ENCODE peak calls at places on chromosome 2, in nine cellular contexts. Y is M059J, F is AG04450, D is Daoy, X is SW480, S is NCI-H774, U is NCI-H226, M is cardiac muscle cell, A is astrocyte. P is an unnamed sample.

GRCh38 chr2:220469201-220469600 is 841.8 kb downstream of the SLC4A3 start:
- DNase-seq in F (peak; percentile 36), D (peak; percentile 5), U (no peak), A (peak; percentile 60), Y (peak; percentile 88), S (peak; percentile 39), X (no peak), M (peak; percentile 34), P (no peak)

GRCh38 chr2:86519349-86519748 is 43.9 kb downstream of the CHMP3 start:
- DNase-seq in Y (no peak), U (no peak), M (no peak), S (no peak), X (no peak), D (no peak), F (no peak), A (no peak), P (no peak)

GRCh38 chr2:201084863-201085262 is 13.1 kb downstream of the NDUFB3 start:
- DNase-seq in M (no peak), A (no peak), Y (no peak), X (no peak), S (no peak), F (no peak), U (no peak), D (no peak), P (no peak)

GRCh38 chr2:85353876-85354285 is 447 bp downstream of the RETSAT start:
- DNase-seq in S (no peak), F (no peak), M (peak; percentile 37), A (peak; percentile 7), D (peak; percentile 28), Y (peak; percentile 47), X (peak; percentile 58), U (peak; percentile 51), P (no peak)

GRCh38 chr2:212547716-212548458 is 9.3 kb upstream of the ERBB4 start:
- DNase-seq in F (no peak), D (no peak), M (no peak), X (no peak), A (no peak), U (no peak), S (no peak), Y (no peak), P (no peak)

GRCh38 chr2:73291461-73292315 is 1.7 kb downstream of the EGR4 start:
- DNase-seq in A (no peak), U (no peak), M (no peak), F (no peak), D (no peak), X (no peak), S (no peak), Y (no peak), P (no peak)

GRCh38 chr2:65198737-65199136 is 28.9 kb upstream of the ACTR2 start:
- DNase-seq in A (peak; percentile 10), X (no peak), Y (peak; percentile 9), U (no peak), S (no peak), F (no peak), D (no peak), M (no peak), P (no peak)

GRCh38 chr2:43839776-43840564 is 1.2 kb downstream of the ABCG8 start:
- DNase-seq in Y (no peak), D (no peak), X (no peak), A (no peak), S (no peak), U (no peak), F (no peak), M (no peak), P (no peak)

GRCh38 chr2:172976816-172977215 is 98.8 kb upstream of the MAP3K20 start:
- DNase-seq in S (no peak), F (no peak), D (no peak), X (no peak), M (no peak), U (no peak), A (no peak), Y (no peak), P (no peak)

GRCh38 chr2:23824777-23825212 is 102.1 kb downstream of the ATAD2B start:
- DNase-seq in Y (peak; percentile 53), X (peak; percentile 61), M (peak; percentile 74), F (no peak), U (peak; percentile 30), S (peak; percentile 16), D (peak; percentile 27), A (peak; percentile 15), P (no peak)

GRCh38 chr2:177530513-177531039 is 138.0 kb downstream of the AGPS start:
- DNase-seq in S (no peak), F (no peak), A (peak; percentile 52), M (no peak), X (no peak), U (no peak), D (no peak), Y (no peak), P (no peak)

GRCh38 chr2:98637401-98638144 is 29.2 kb downstream of the UNC50 start:
- DNase-seq in Y (no peak), A (no peak), M (no peak), U (no peak), S (no peak), D (no peak), F (no peak), X (no peak), P (no peak)

GRCh38 chr2:53949457-53949856 is 21.3 kb downstream of the PSME4 start:
- DNase-seq in D (no peak), X (no peak), F (no peak), S (no peak), A (no peak), Y (no peak), M (no peak), U (no peak), P (no peak)

GRCh38 chr2:138780908-138781307 is 718 bp upstream of the NXPH2 start:
- DNase-seq in S (no peak), M (no peak), F (no peak), U (no peak), X (no peak), D (no peak), Y (no peak), A (no peak), P (no peak)

GRCh38 chr2:166593403-166593802 is 99.4 kb upstream of the SCN7A start:
- DNase-seq in X (no peak), S (no peak), D (no peak), Y (peak; percentile 39), U (peak; percentile 93), F (peak; percentile 59), M (peak; percentile 53), A (peak; percentile 94), P (no peak)

GRCh38 chr2:222355860-222356259 is 57.1 kb upstream of the PAX3 start:
- DNase-seq in D (no peak), S (no peak), U (no peak), M (no peak), Y (no peak), F (no peak), X (no peak), A (peak; percentile 37), P (no peak)

GRCh38 chr2:105872142-105872728 is 127.5 kb downstream of the NCK2 start:
- DNase-seq in F (no peak), X (no peak), Y (no peak), U (no peak), D (no peak), M (no peak), A (no peak), S (no peak), P (no peak)

GRCh38 chr2:139917723-139918384 is 1137.7 kb upstream of the NXPH2 start:
- DNase-seq in A (peak; percentile 29), S (no peak), U (peak; percentile 7), M (peak; percentile 7), X (no peak), F (no peak), D (no peak), Y (no peak), P (no peak)

GRCh38 chr2:216635701-216636541 is 2.7 kb downstream of the IGFBP2 start:
- DNase-seq in D (no peak), Y (no peak), A (peak; percentile 45), F (no peak), U (no peak), S (no peak), X (no peak), M (no peak), P (no peak)

GRCh38 chr2:63662028-63662804 is 73.5 kb downstream of the MDH1 start:
- DNase-seq in Y (no peak), D (no peak), U (peak; percentile 93), X (no peak), F (no peak), M (peak; percentile 25), A (peak; percentile 49), S (no peak), P (no peak)

GRCh38 chr2:174835797-174836255 is 71.6 kb upstream of the CHRNA1 start:
- DNase-seq in X (no peak), M (peak; percentile 95), F (peak; percentile 86), Y (peak; percentile 87), U (peak; percentile 78), D (peak; percentile 76), S (no peak), A (peak; percentile 98), P (no peak)

P was measured in cortex of kidney.